ENCODE peak calls at places on chromosomes 4 and X, in four cellular contexts. C, N, M and O are unnamed samples.

GRCh38 chr4:71659979-71660378 is 123.9 kb downstream of the GC start:
- DNase-seq in C (no peak), N (no peak), M (no peak), O (no peak)

GRCh38 chr4:42655248-42655647 is 1.7 kb downstream of the ATP8A1 start:
- DNase-seq in C (no peak), N (no peak), M (no peak), O (no peak)

GRCh38 chr4:82704156-82704555 is 94.4 kb downstream of the SCD5 start:
- DNase-seq in C (no peak), N (no peak), M (no peak), O (no peak)

GRCh38 chrX:110125435-110125834 is 122.5 kb downstream of the TMEM164 start:
- DNase-seq in C (no peak), N (no peak), M (no peak), O (peak)

GRCh38 chr4:19213388-19213787 is 1038.3 kb upstream of the SLIT2 start:
- DNase-seq in C (no peak), N (no peak), M (no peak), O (no peak)

GRCh38 chr4:174262624-174263444 is 20.6 kb downstream of the FBXO8 start:
- DNase-seq in C (no peak), N (no peak), M (no peak), O (no peak)

GRCh38 chr4:163915896-163916295 is 421.4 kb downstream of the TMA16 start:
- DNase-seq in C (no peak), N (no peak), M (no peak), O (no peak)

GRCh38 chrX:97858592-97858991 is 974.9 kb downstream of the RPA4 start:
- DNase-seq in C (no peak), N (no peak), M (no peak), O (no peak)

GRCh38 chrX:80812176-80812575 is 2.5 kb upstream of the BRWD3 start:
- DNase-seq in C (no peak), N (no peak), M (no peak), O (peak)

GRCh38 chr4:23219779-23220408 is 527.2 kb downstream of the GBA3 start:
- DNase-seq in C (no peak), N (no peak), M (no peak), O (no peak)

GRCh38 chrX:120309873-120310730 is 1.2 kb downstream of the TMEM255A start:
- DNase-seq in C (no peak), N (no peak), M (no peak), O (no peak)

GRCh38 chrX:67781132-67781531 is 237.3 kb downstream of the AR start:
- DNase-seq in C (no peak), N (no peak), M (no peak), O (no peak)

GRCh38 chrX:149877157-149877556 is 3.8 kb upstream of the MAGEA8 start:
- DNase-seq in C (no peak), N (no peak), M (no peak), O (no peak)
- TF ChIP-seq SRF in C (no peak), N (no peak), M (no peak), O (no peak)

DNA sequence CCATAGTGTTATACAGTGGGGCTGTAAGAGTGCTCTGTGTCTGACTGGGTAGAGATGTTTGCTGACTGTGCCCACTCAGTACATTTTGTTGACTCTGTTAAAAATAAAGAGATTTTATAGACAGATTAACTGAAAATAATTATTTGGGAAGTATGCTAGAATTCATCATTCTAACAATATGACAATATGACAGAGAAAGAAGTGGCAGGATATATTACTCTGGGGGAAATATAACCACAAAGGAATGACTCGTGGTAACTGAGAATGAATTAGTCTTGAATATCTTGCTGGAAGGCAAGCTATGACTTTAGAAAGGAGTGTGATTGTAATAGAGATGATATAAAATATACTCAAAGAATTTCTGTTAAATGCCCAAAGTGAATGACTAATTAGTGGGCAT is 46.8 kb downstream of the TMEM165 start:
- DNase-seq in C (no peak), N (no peak), M (no peak), O (no peak)
- TF ChIP-seq RFX5 in C (no peak), N (no peak), M (no peak), O (no peak)

DNA sequence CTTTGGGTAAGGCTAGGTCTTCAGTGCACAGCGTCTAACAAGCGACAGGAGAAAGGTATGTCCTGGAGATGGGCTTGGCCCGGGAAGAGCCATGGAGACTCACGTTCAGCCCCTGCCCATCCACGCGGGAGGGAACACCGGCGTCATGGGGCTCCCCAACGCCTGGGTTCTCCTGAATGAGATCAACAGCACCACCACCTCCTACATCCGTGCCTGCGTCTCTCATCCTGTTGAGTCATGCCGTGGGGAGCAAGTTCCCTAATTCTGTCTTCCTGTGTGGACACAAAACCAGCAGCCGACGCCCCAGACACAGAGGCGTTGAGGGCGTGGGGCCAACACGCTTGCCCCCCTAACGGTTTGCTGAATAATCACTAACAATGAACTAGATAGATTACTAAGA is 20.1 kb upstream of the IL3RA start:
- DNase-seq in C (no peak), N (no peak), M (no peak), O (no peak)
- TF ChIP-seq SRF in C (no peak), N (no peak), M (no peak), O (no peak)

DNA sequence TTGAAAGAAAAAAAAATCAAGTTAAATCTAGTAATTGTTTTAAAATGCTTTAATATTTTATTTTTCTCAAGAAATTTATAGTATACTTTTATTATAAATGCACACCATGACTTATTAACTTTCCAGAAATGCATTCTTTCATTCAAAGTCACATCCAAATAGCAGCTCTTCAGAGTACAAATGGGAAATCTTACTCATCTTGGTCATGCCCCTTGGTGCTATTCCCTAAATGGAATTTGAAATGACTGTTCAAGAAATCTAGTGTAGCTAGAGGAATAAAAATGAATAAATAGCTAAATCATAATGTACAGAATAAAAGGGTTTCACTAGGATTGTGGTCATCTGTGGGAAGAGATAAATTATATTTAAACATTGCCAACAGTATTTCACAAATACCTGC is 1139.7 kb downstream of the PCDH18 start:
- DNase-seq in C (no peak), N (no peak), M (no peak), O (no peak)
- TF ChIP-seq RFX5 in C (no peak), N (no peak), M (no peak), O (no peak)